ENCODE peak calls at places on chromosomes 1 and 21, in eight cellular contexts. One of them, this sample, is unnamed.

GRCh38 chr1:68188060-68188538 is 44.2 kb downstream of the WLS start:
- DNase-seq in neural progenitor cell: no peak
- DNase-seq in NCI-H460: no peak
- DNase-seq in activated CD4-positive, alpha-beta T cell treated with anti-CD3 and anti-CD28 coated beads, Interleukin-2, amount 50 U/mL, for 4 hours: no peak
- DNase-seq in activated CD4-positive, CD25-positive, alpha-beta regulatory T cell: no peak
- DNase-seq in HuH-7.5: no peak
- DNase-seq in AG10803: no peak
- DNase-seq in HFF-Myc: no peak
- DNase-seq in this sample: no peak

GRCh38 chr1:156859523-156860112 is 701 bp upstream of the INSRR start:
- DNase-seq in activated CD4-positive, CD25-positive, alpha-beta regulatory T cell: no peak
- DNase-seq in activated CD4-positive, alpha-beta T cell treated with anti-CD3 and anti-CD28 coated beads, Interleukin-2, amount 50 U/mL, for 4 hours: no peak
- DNase-seq in neural progenitor cell: peak; percentile 56
- DNase-seq in HFF-Myc: no peak
- DNase-seq in HuH-7.5: peak; percentile 64
- DNase-seq in AG10803: peak; percentile 9
- DNase-seq in NCI-H460: no peak
- DNase-seq in this sample: no peak

GRCh38 chr1:153608742-153609584 is 4.0 kb downstream of the S100A16 start:
- DNase-seq in HFF-Myc: peak; percentile 91
- DNase-seq in activated CD4-positive, alpha-beta T cell treated with anti-CD3 and anti-CD28 coated beads, Interleukin-2, amount 50 U/mL, for 4 hours: no peak
- DNase-seq in activated CD4-positive, CD25-positive, alpha-beta regulatory T cell: no peak
- DNase-seq in neural progenitor cell: peak; percentile 77
- DNase-seq in AG10803: peak; percentile 86
- DNase-seq in NCI-H460: peak; percentile 95
- DNase-seq in HuH-7.5: no peak
- DNase-seq in this sample: no peak

GRCh38 chr1:230877139-230877923 is 9.0 kb upstream of the C1orf198 start:
- DNase-seq in activated CD4-positive, CD25-positive, alpha-beta regulatory T cell: no peak
- DNase-seq in neural progenitor cell: no peak
- DNase-seq in AG10803: peak; percentile 93
- DNase-seq in NCI-H460: no peak
- DNase-seq in activated CD4-positive, alpha-beta T cell treated with anti-CD3 and anti-CD28 coated beads, Interleukin-2, amount 50 U/mL, for 4 hours: no peak
- DNase-seq in HFF-Myc: peak; percentile 66
- DNase-seq in HuH-7.5: no peak
- DNase-seq in this sample: no peak

GRCh38 chr1:64161347-64162080 is 41.9 kb upstream of the UBE2U start:
- DNase-seq in AG10803: peak; percentile 98
- DNase-seq in activated CD4-positive, alpha-beta T cell treated with anti-CD3 and anti-CD28 coated beads, Interleukin-2, amount 50 U/mL, for 4 hours: no peak
- DNase-seq in activated CD4-positive, CD25-positive, alpha-beta regulatory T cell: no peak
- DNase-seq in NCI-H460: no peak
- DNase-seq in HuH-7.5: no peak
- DNase-seq in neural progenitor cell: no peak
- DNase-seq in HFF-Myc: no peak
- DNase-seq in this sample: no peak

GRCh38 chr1:113931456-113931855 is 2.3 kb downstream of the HIPK1 start:
- DNase-seq in HuH-7.5: no peak
- DNase-seq in activated CD4-positive, CD25-positive, alpha-beta regulatory T cell: no peak
- DNase-seq in activated CD4-positive, alpha-beta T cell treated with anti-CD3 and anti-CD28 coated beads, Interleukin-2, amount 50 U/mL, for 4 hours: no peak
- DNase-seq in AG10803: peak; percentile 24
- DNase-seq in NCI-H460: no peak
- DNase-seq in HFF-Myc: no peak
- DNase-seq in neural progenitor cell: no peak
- DNase-seq in this sample: no peak

GRCh38 chr1:156308078-156308477 is 9.0 kb upstream of the VHLL start:
- DNase-seq in activated CD4-positive, CD25-positive, alpha-beta regulatory T cell: no peak
- DNase-seq in activated CD4-positive, alpha-beta T cell treated with anti-CD3 and anti-CD28 coated beads, Interleukin-2, amount 50 U/mL, for 4 hours: no peak
- DNase-seq in HuH-7.5: no peak
- DNase-seq in AG10803: peak; percentile 40
- DNase-seq in neural progenitor cell: no peak
- DNase-seq in NCI-H460: no peak
- DNase-seq in HFF-Myc: no peak
- DNase-seq in this sample: no peak

GRCh38 chr1:170682809-170683208 is 18.9 kb downstream of the PRRX1 start:
- DNase-seq in neural progenitor cell: no peak
- DNase-seq in activated CD4-positive, alpha-beta T cell treated with anti-CD3 and anti-CD28 coated beads, Interleukin-2, amount 50 U/mL, for 4 hours: no peak
- DNase-seq in AG10803: no peak
- DNase-seq in activated CD4-positive, CD25-positive, alpha-beta regulatory T cell: no peak
- DNase-seq in HFF-Myc: no peak
- DNase-seq in HuH-7.5: no peak
- DNase-seq in NCI-H460: no peak
- DNase-seq in this sample: no peak

GRCh38 chr1:14724697-14725096 is 126.2 kb downstream of the KAZN start:
- DNase-seq in activated CD4-positive, CD25-positive, alpha-beta regulatory T cell: no peak
- DNase-seq in HuH-7.5: no peak
- DNase-seq in activated CD4-positive, alpha-beta T cell treated with anti-CD3 and anti-CD28 coated beads, Interleukin-2, amount 50 U/mL, for 4 hours: no peak
- DNase-seq in AG10803: no peak
- DNase-seq in neural progenitor cell: no peak
- DNase-seq in HFF-Myc: no peak
- DNase-seq in NCI-H460: no peak
- DNase-seq in this sample: no peak

GRCh38 chr1:5717031-5717682 is 275.1 kb downstream of the NPHP4 start:
- DNase-seq in AG10803: no peak
- DNase-seq in HFF-Myc: no peak
- DNase-seq in neural progenitor cell: no peak
- DNase-seq in activated CD4-positive, alpha-beta T cell treated with anti-CD3 and anti-CD28 coated beads, Interleukin-2, amount 50 U/mL, for 4 hours: no peak
- DNase-seq in activated CD4-positive, CD25-positive, alpha-beta regulatory T cell: no peak
- DNase-seq in NCI-H460: no peak
- DNase-seq in HuH-7.5: no peak
- DNase-seq in this sample: no peak

GRCh38 chr1:162182090-162182489 is 112.6 kb downstream of the NOS1AP start:
- DNase-seq in neural progenitor cell: no peak
- DNase-seq in HuH-7.5: no peak
- DNase-seq in NCI-H460: no peak
- DNase-seq in activated CD4-positive, alpha-beta T cell treated with anti-CD3 and anti-CD28 coated beads, Interleukin-2, amount 50 U/mL, for 4 hours: no peak
- DNase-seq in activated CD4-positive, CD25-positive, alpha-beta regulatory T cell: no peak
- DNase-seq in HFF-Myc: no peak
- DNase-seq in AG10803: no peak
- DNase-seq in this sample: no peak

GRCh38 chr1:84083321-84083720 is 60.8 kb upstream of the PRKACB start:
- DNase-seq in NCI-H460: no peak
- DNase-seq in activated CD4-positive, CD25-positive, alpha-beta regulatory T cell: no peak
- DNase-seq in HFF-Myc: no peak
- DNase-seq in neural progenitor cell: no peak
- DNase-seq in HuH-7.5: no peak
- DNase-seq in activated CD4-positive, alpha-beta T cell treated with anti-CD3 and anti-CD28 coated beads, Interleukin-2, amount 50 U/mL, for 4 hours: no peak
- DNase-seq in AG10803: no peak
- DNase-seq in this sample: no peak

GRCh38 chr1:184296466-184297243 is 90.2 kb upstream of the C1orf21 start:
- DNase-seq in NCI-H460: no peak
- DNase-seq in neural progenitor cell: no peak
- DNase-seq in activated CD4-positive, CD25-positive, alpha-beta regulatory T cell: no peak
- DNase-seq in activated CD4-positive, alpha-beta T cell treated with anti-CD3 and anti-CD28 coated beads, Interleukin-2, amount 50 U/mL, for 4 hours: no peak
- DNase-seq in HFF-Myc: peak; percentile 88
- DNase-seq in AG10803: peak; percentile 94
- DNase-seq in HuH-7.5: no peak
- DNase-seq in this sample: no peak

GRCh38 chr1:207084701-207085180 is 3.9 kb upstream of the C4BPB start:
- DNase-seq in HuH-7.5: peak; percentile 34
- DNase-seq in HFF-Myc: peak; percentile 29
- DNase-seq in activated CD4-positive, alpha-beta T cell treated with anti-CD3 and anti-CD28 coated beads, Interleukin-2, amount 50 U/mL, for 4 hours: peak; percentile 35
- DNase-seq in neural progenitor cell: peak; percentile 78
- DNase-seq in NCI-H460: peak; percentile 75
- DNase-seq in activated CD4-positive, CD25-positive, alpha-beta regulatory T cell: no peak
- DNase-seq in AG10803: peak; percentile 37
- DNase-seq in this sample: peak; percentile 61

GRCh38 chr1:210949039-210949438 is 184.9 kb downstream of the KCNH1 start:
- DNase-seq in activated CD4-positive, CD25-positive, alpha-beta regulatory T cell: no peak
- DNase-seq in NCI-H460: no peak
- DNase-seq in HuH-7.5: no peak
- DNase-seq in AG10803: no peak
- DNase-seq in activated CD4-positive, alpha-beta T cell treated with anti-CD3 and anti-CD28 coated beads, Interleukin-2, amount 50 U/mL, for 4 hours: no peak
- DNase-seq in HFF-Myc: no peak
- DNase-seq in neural progenitor cell: no peak
- DNase-seq in this sample: no peak

GRCh38 chr1:51654000-51654399 is 37.1 kb downstream of the OSBPL9 start:
- DNase-seq in neural progenitor cell: no peak
- DNase-seq in activated CD4-positive, alpha-beta T cell treated with anti-CD3 and anti-CD28 coated beads, Interleukin-2, amount 50 U/mL, for 4 hours: no peak
- DNase-seq in HuH-7.5: no peak
- DNase-seq in HFF-Myc: no peak
- DNase-seq in AG10803: no peak
- DNase-seq in activated CD4-positive, CD25-positive, alpha-beta regulatory T cell: no peak
- DNase-seq in NCI-H460: no peak
- DNase-seq in this sample: no peak

GRCh38 chr1:223052931-223053330 is 90.1 kb downstream of the TLR5 start:
- DNase-seq in AG10803: peak; percentile 18
- DNase-seq in activated CD4-positive, alpha-beta T cell treated with anti-CD3 and anti-CD28 coated beads, Interleukin-2, amount 50 U/mL, for 4 hours: no peak
- DNase-seq in HFF-Myc: no peak
- DNase-seq in HuH-7.5: no peak
- DNase-seq in activated CD4-positive, CD25-positive, alpha-beta regulatory T cell: no peak
- DNase-seq in neural progenitor cell: no peak
- DNase-seq in NCI-H460: no peak
- DNase-seq in this sample: no peak

GRCh38 chr21:37994211-37994610 is 78.0 kb upstream of the KCNJ6 start:
- DNase-seq in NCI-H460: no peak
- DNase-seq in AG10803: no peak
- DNase-seq in HuH-7.5: no peak
- DNase-seq in activated CD4-positive, CD25-positive, alpha-beta regulatory T cell: no peak
- DNase-seq in activated CD4-positive, alpha-beta T cell treated with anti-CD3 and anti-CD28 coated beads, Interleukin-2, amount 50 U/mL, for 4 hours: no peak
- DNase-seq in neural progenitor cell: no peak
- DNase-seq in HFF-Myc: no peak
- DNase-seq in this sample: no peak

GRCh38 chr1:20401405-20402010 is 84.5 kb downstream of the CAMK2N1 start:
- DNase-seq in activated CD4-positive, alpha-beta T cell treated with anti-CD3 and anti-CD28 coated beads, Interleukin-2, amount 50 U/mL, for 4 hours: no peak
- DNase-seq in activated CD4-positive, CD25-positive, alpha-beta regulatory T cell: no peak
- DNase-seq in neural progenitor cell: no peak
- DNase-seq in NCI-H460: no peak
- DNase-seq in AG10803: no peak
- DNase-seq in HuH-7.5: no peak
- DNase-seq in HFF-Myc: no peak
- DNase-seq in this sample: no peak